ENCODE peak calls at places on chromosomes 6 and 20, in four cellular contexts. R is HFF-Myc, T is uterus, H is left ventricle myocardium inferior. A is an unnamed sample.

GRCh38 chr6:3247255-3248146 is 11.2 kb upstream of the PSMG4 start:
- DNase-seq in R (peak; percentile 50), T (peak; percentile 78), H (no peak), A (peak; percentile 76)

GRCh38 chr20:43191946-43192847 is 2.5 kb upstream of the PTPRT start:
- DNase-seq in R (no peak), T (no peak), H (no peak), A (no peak)

GRCh38 chr20:14441201-14441600 is 103.8 kb upstream of the FLRT3 start:
- DNase-seq in R (no peak), T (no peak), H (no peak), A (no peak)

GRCh38 chr6:46891396-46891795 is 30.3 kb downstream of the ADGRF5 start:
- DNase-seq in R (no peak), T (no peak), H (no peak), A (no peak)

GRCh38 chr6:36772401-36772800 is 66.8 kb downstream of the CPNE5 start:
- DNase-seq in R (no peak), T (no peak), H (no peak), A (no peak)

GRCh38 chr6:106787327-106788196 is 158.2 kb downstream of the QRSL1 start:
- DNase-seq in R (no peak), T (no peak), H (no peak), A (peak; percentile 83)

GRCh38 chr6:147459772-147460171 is 48.7 kb upstream of the SAMD5 start:
- DNase-seq in R (no peak), T (no peak), H (no peak), A (no peak)

GRCh38 chr6:160793652-160794051 is 91.6 kb downstream of the PLG start:
- DNase-seq in R (no peak), T (no peak), H (no peak), A (no peak)

GRCh38 chr6:2622683-2623082 is 128.0 kb downstream of the MYLK4 start:
- DNase-seq in R (no peak), T (no peak), H (no peak), A (no peak)

GRCh38 chr20:33664762-33665144 is 2.0 kb upstream of the ACTL10 start:
- DNase-seq in R (no peak), T (no peak), H (peak; percentile 7), A (no peak)

GRCh38 chr6:80674669-80675068 is 568.2 kb downstream of the BCKDHB start:
- DNase-seq in R (no peak), T (no peak), H (no peak), A (no peak)

GRCh38 chr6:72616406-72617015 is 5.4 kb upstream of the KCNQ5 start:
- DNase-seq in R (no peak), T (no peak), H (no peak), A (no peak)

GRCh38 chr20:62735331-62735821 is 26.7 kb downstream of the NTSR1 start:
- DNase-seq in R (no peak), T (no peak), H (no peak), A (no peak)

GRCh38 chr20:4076671-4077070 is 61.3 kb upstream of the RNF24 start:
- DNase-seq in R (no peak), T (peak; percentile 46), H (no peak), A (no peak)

GRCh38 chr6:126118058-126118759 is 131.9 kb downstream of the TRMT11 start:
- DNase-seq in R (no peak), T (no peak), H (no peak), A (no peak)

GRCh38 chr6:53718597-53719460 is 53.3 kb upstream of the KLHL31 start:
- DNase-seq in R (peak; percentile 64), T (peak; percentile 54), H (no peak), A (peak; percentile 53)

GRCh38 chr20:53157443-53158408 is 185.6 kb downstream of the TSHZ2 start:
- DNase-seq in R (no peak), T (no peak), H (no peak), A (no peak)

GRCh38 chr6:148389086-148389485 is 46.4 kb downstream of the SASH1 start:
- DNase-seq in R (no peak), T (no peak), H (no peak), A (no peak)

GRCh38 chr20:10463622-10464021 is 28.5 kb downstream of the SLX4IP start:
- DNase-seq in R (no peak), T (no peak), H (no peak), A (no peak)

GRCh38 chr6:150876598-150876997 is 11.1 kb downstream of the MTHFD1L start:
- DNase-seq in R (no peak), T (no peak), H (peak; percentile 63), A (no peak)

GRCh38 chr6:17886891-17887290 is 100.5 kb downstream of the KIF13A start:
- DNase-seq in R (no peak), T (no peak), H (no peak), A (no peak)

GRCh38 chr20:4763261-4763660 is 41.6 kb downstream of the PRND start:
- DNase-seq in R (no peak), T (no peak), H (no peak), A (no peak)

GRCh38 chr20:14189794-14190402 is 147.5 kb downstream of the FLRT3 start:
- DNase-seq in R (peak; percentile 20), T (no peak), H (no peak), A (peak; percentile 2)

GRCh38 chr20:47681977-47682812 is 103.1 kb downstream of the SULF2 start:
- DNase-seq in R (no peak), T (peak; percentile 79), H (peak; percentile 80), A (no peak)

GRCh38 chr6:105825210-105825609 is 260.9 kb upstream of the PRDM1 start:
- DNase-seq in R (no peak), T (no peak), H (no peak), A (no peak)

GRCh38 chr20:6466065-6466810 is 301.2 kb upstream of the BMP2 start:
- DNase-seq in R (no peak), T (no peak), H (no peak), A (no peak)

GRCh38 chr6:357791-358341 is 33.7 kb upstream of the IRF4 start:
- DNase-seq in R (no peak), T (no peak), H (no peak), A (no peak)

GRCh38 chr6:43058511-43058910 is 723 bp downstream of the MRPL2 start:
- DNase-seq in R (no peak), T (no peak), H (no peak), A (no peak)

GRCh38 chr6:37324131-37325033 is 29.4 kb upstream of the RNF8 start:
- DNase-seq in R (no peak), T (no peak), H (no peak), A (no peak)

GRCh38 chr6:34152042-34152524 is 6.2 kb upstream of the GRM4 start:
- DNase-seq in R (no peak), T (no peak), H (no peak), A (no peak)

GRCh38 chr6:34155471-34156300 is 9.8 kb upstream of the GRM4 start:
- DNase-seq in R (no peak), T (peak; percentile 3), H (no peak), A (no peak)

GRCh38 chr6:34157236-34157830 is 11.4 kb upstream of the GRM4 start:
- DNase-seq in R (no peak), T (no peak), H (no peak), A (no peak)

GRCh38 chr6:34152806-34153565 is 7.1 kb upstream of the GRM4 start:
- DNase-seq in R (no peak), T (no peak), H (no peak), A (no peak)

DNA sequence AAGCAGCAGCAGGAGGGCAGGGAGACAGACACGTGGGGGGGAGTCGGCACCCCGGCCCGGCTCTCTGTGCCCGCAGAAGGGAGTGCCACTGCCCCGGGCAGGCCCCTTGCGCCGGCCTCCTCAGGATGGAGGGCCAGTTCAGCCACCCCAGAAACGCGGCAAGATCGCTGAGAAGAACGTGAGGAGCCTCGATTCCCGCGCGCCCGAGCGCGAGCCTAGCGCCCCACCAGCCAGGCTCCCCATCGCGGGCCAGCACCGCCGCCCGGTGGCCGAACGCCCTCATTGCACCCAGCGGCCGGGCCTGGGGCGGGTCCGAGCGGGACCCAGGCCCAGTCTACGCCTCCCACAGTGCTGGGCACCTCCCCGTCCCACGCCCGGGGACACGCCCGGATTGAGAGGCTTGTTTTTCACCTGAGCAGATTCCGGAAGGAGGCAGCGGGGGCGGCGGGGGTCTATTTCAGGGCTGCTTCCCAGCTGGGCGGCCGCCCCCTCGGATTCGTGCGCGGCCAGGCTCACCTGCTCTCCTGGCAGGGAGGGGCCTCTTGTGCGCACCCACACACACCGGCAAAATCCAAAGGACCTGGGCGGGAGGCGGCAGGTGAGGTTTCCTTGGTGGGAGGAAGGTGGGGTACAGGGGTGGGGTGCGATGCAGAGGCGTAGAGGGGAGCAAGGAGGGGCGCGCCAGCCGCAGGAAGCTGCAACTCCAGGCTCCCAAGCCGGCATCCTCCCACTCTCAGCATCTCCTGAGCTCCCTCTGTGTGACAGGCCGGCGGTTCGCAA is 9.0 kb upstream of the GRM4 start:
- DNase-seq in R (no peak), T (peak; percentile 24), H (peak; percentile 26), A (no peak)
- H3K4me3 ChIP-seq in R (no peak overlapping the region), T (no peak overlapping the region), H (peak overlapping the region; percentile 38), A (no peak overlapping the region)

DNA sequence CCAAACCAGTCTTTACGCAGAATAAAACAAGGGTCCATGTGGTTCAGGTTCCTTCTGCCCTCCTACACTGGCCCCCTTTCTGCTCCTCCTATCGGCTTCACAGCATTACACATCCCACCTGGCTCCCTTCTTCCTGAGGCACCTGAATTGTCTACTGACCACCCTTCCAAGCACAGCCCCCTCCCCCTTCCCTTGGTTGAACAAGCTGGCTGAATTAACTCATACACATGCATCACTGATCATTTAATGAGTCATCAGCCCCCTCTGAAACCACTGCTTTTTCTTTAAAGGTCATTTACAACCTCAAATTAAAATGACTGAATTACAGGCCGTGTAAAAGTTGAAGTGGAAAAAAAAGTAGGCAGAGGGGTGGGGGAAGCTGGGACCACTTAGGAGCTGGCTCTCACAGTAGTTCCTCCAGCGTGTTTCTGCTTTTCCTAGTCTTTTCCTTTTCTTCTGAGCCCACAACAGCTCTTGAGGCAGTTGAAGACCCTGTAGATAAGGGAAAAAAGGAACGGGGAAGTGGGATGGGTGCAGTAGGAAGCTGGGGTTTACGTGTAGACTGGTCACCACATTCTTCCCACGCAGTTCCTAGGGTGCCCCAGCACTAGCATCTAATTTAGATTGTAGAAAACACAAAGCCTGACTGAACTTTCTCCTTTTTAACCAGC is 67.6 kb downstream of the FYN start:
- DNase-seq in R (no peak), T (no peak), H (no peak), A (peak; percentile 88)
- H3K4me3 ChIP-seq in R (no peak overlapping the region), T (no peak overlapping the region), H (no peak overlapping the region), A (no peak overlapping the region)

GRCh38 chr20:2798095-2798805 is 2.2 kb downstream of the CPXM1 start:
- DNase-seq in R (no peak), T (no peak), H (no peak), A (no peak)

GRCh38 chr20:2799271-2799670 is 1.2 kb downstream of the CPXM1 start:
- DNase-seq in R (no peak), T (no peak), H (no peak), A (no peak)

GRCh38 chr20:2799688-2800589 is 488 bp downstream of the CPXM1 start:
- DNase-seq in R (no peak), T (no peak), H (no peak), A (no peak)

GRCh38 chr20:2797136-2797983 is 3.1 kb downstream of the CPXM1 start:
- DNase-seq in R (no peak), T (no peak), H (no peak), A (no peak)

DNA sequence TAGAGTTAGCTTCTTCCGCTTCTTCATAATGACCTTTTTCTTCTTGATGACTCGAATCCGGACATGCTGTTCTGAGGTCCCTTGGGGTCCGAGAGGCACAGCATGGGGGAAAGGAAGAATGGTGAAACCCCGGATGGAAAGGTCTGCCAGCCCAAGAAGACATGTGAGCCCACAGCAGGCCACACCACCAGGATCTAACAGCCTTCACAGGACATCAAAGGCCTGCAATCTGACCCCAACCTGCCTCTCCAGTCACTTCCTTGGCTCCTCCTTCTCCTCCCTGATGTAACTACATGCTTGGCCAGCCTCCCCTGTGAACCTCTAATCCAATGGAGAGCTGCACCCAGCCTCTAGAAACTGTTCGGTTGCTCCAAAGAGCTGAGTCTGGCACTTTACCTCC is 1.6 kb downstream of the CPXM1 start:
- DNase-seq in R (no peak), T (no peak), H (no peak), A (no peak)
- H3K4me3 ChIP-seq in R (no peak overlapping the region), T (no peak overlapping the region), H (no peak overlapping the region), A (no peak overlapping the region)

GRCh38 chr6:108888052-108888451 is 39.8 kb downstream of the ARMC2 start:
- DNase-seq in R (no peak), T (no peak), H (no peak), A (no peak)
- H3K4me3 ChIP-seq in R (no peak overlapping the region), T (no peak overlapping the region), H (no peak overlapping the region), A (no peak overlapping the region)

A was measured in kidney epithelial cell.